ENCODE peak calls at places on chromosomes 6 and 20, in four cellular contexts. One of them, this sample, is unnamed.

GRCh38 chr20:33696448-33696847 is 10.3 kb upstream of the E2F1 start:
- DNase-seq in body of pancreas: no peak
- DNase-seq in CD8-positive, alpha-beta T cell: no peak
- DNase-seq in cardiac muscle cell: no peak
- DNase-seq in this sample: no peak

GRCh38 chr20:51044796-51045195 is 21.9 kb upstream of the KCNG1 start:
- DNase-seq in CD8-positive, alpha-beta T cell: no peak
- DNase-seq in cardiac muscle cell: no peak
- DNase-seq in body of pancreas: no peak
- DNase-seq in this sample: no peak

GRCh38 chr6:157265630-157266029 is 57.7 kb downstream of the TMEM242 start:
- DNase-seq in CD8-positive, alpha-beta T cell: no peak
- DNase-seq in cardiac muscle cell: no peak
- DNase-seq in body of pancreas: no peak
- DNase-seq in this sample: no peak

GRCh38 chr6:48560408-48560807 is 449.4 kb upstream of the PTCHD4 start:
- DNase-seq in cardiac muscle cell: no peak
- DNase-seq in body of pancreas: no peak
- DNase-seq in CD8-positive, alpha-beta T cell: no peak
- DNase-seq in this sample: no peak

GRCh38 chr20:62507323-62507722 is 31.5 kb upstream of the GATA5 start:
- DNase-seq in cardiac muscle cell: peak; percentile 51
- DNase-seq in CD8-positive, alpha-beta T cell: no peak
- DNase-seq in body of pancreas: no peak
- DNase-seq in this sample: no peak

GRCh38 chr6:1336246-1336843 is 24.4 kb downstream of the FOXQ1 start:
- DNase-seq in CD8-positive, alpha-beta T cell: no peak
- DNase-seq in body of pancreas: peak; percentile 64
- DNase-seq in cardiac muscle cell: no peak
- DNase-seq in this sample: no peak

GRCh38 chr6:164455835-164456234 is 853.6 kb downstream of the C6orf118 start:
- DNase-seq in cardiac muscle cell: no peak
- DNase-seq in body of pancreas: no peak
- DNase-seq in CD8-positive, alpha-beta T cell: no peak
- DNase-seq in this sample: peak; percentile 49

GRCh38 chr6:79250559-79250958 is 16.1 kb upstream of the HMGN3 start:
- DNase-seq in CD8-positive, alpha-beta T cell: no peak
- DNase-seq in cardiac muscle cell: no peak
- DNase-seq in body of pancreas: no peak
- DNase-seq in this sample: no peak

GRCh38 chr20:47432251-47433210 is 69.2 kb upstream of the NCOA3 start:
- DNase-seq in body of pancreas: no peak
- DNase-seq in cardiac muscle cell: no peak
- DNase-seq in CD8-positive, alpha-beta T cell: no peak
- DNase-seq in this sample: no peak

GRCh38 chr6:65461121-65461520 is 245.9 kb downstream of the EYS start:
- DNase-seq in CD8-positive, alpha-beta T cell: no peak
- DNase-seq in body of pancreas: no peak
- DNase-seq in cardiac muscle cell: peak; percentile 13
- DNase-seq in this sample: no peak

DNA sequence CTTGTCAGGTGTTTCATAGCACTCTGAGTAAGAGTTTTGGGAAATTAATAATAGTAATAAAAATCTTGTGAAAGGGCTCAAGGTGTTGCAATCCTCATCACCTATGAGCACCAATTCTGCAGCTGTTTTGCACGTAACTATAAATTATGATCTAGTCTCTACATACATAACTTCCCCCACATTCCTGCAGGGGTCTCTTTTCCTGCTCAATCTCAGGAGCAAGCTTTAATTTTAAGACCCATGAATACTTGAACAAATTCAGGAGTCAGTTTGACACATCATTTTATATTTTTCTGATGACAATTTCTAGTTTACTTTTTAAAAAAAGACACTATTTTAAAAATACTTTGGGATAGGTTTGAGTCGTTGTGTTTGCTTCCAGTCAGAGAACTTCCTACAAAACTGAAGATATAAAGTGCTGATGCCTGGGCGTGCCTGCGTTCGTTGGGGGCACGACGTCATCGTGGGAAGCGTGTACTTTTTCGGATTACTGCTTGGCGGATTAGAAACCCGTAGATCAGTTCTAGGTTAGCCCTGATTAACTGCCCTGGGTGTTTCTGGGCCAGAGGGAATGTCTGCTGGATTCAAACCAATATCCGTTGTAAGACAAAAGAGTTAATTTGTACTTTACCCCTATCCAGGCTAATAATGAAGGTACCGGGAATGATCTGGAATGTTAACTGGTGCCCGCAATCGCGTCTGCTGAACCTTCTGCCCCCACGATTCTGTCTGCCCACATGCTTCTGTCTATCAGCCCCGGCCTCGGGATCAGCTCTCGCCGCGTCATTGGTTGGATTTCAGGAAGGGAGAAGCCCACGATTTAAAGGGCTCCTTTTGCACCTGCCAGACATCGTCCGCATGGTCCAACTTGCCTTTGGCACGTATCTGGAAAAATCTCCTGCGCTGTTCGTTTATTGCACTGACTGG is 940 bp upstream of the E2F3 start:
- DNase-seq in body of pancreas: peak; percentile 31
- DNase-seq in CD8-positive, alpha-beta T cell: peak; percentile 13
- DNase-seq in cardiac muscle cell: peak; percentile 81
- DNase-seq in this sample: peak; percentile 30
- TF ChIP-seq CTCF in body of pancreas: peak; percentile 38
- TF ChIP-seq CTCF in CD8-positive, alpha-beta T cell: no peak
- TF ChIP-seq CTCF in cardiac muscle cell: peak; percentile 46
- TF ChIP-seq CTCF in this sample: no peak

DNA sequence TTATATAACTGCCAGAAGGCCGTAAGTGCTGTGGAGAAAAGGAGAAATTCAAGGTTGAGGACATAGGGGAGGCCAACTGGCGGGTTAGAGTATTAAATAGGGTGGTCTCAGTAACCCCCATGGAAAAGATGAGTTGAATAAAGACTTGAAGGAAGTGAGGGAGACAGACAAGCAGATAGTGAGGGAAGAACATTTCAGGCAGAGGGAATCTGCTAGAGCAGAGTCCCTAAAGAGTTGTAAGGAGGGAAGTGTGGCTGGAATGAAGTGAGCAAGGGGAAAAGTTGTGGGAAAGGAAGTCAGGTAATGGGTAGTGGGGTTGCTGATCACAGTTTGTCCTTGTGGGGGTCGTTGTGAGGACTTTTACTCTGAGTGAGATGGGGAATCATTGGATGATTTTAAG is 1.4 kb downstream of the KIFC1 start:
- DNase-seq in body of pancreas: no peak
- DNase-seq in cardiac muscle cell: no peak
- DNase-seq in CD8-positive, alpha-beta T cell: no peak
- DNase-seq in this sample: no peak
- H3K4me3 ChIP-seq in body of pancreas: no peak overlapping the region
- H3K4me3 ChIP-seq in cardiac muscle cell: peak overlapping the region; percentile 75
- H3K4me3 ChIP-seq in CD8-positive, alpha-beta T cell: no peak overlapping the region
- H3K4me3 ChIP-seq in this sample: no peak overlapping the region

DNA sequence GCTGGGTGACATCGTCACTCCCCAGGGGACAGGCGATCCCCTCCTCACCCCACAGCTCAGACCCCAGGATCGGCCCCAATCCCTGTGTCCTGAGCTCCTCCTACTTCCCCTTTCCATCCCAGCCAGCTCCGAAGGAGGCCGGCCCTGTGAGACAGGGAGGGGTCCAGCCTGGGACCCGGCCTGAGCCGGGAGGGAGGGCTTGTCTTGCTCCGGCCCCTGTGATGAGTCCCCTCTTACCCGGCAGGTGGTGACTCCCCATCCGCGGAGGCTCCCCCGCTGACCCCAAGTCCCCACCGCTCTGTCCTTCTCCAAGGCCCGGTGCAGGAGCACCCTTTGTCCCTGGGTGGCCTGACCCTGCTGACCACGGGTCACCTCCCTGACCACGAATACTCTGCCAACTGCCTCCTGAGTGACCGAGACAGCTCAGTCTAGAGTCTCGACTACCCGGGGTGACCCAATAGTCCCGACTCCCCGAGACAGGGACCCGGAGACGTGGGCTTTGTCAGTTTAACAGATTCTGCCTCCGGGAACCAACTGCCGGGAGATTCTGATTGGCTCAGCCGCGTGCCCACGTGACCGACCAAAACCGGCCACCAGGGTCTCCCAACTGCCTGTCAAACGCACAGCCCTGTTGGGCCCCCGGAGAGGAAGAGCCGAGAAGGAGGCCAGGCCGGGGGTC is 187.4 kb upstream of the PROKR2 start:
- DNase-seq in CD8-positive, alpha-beta T cell: no peak
- DNase-seq in cardiac muscle cell: no peak
- DNase-seq in body of pancreas: peak; percentile 63
- DNase-seq in this sample: peak; percentile 75
- TF ChIP-seq CTCF in CD8-positive, alpha-beta T cell: no peak
- TF ChIP-seq CTCF in cardiac muscle cell: no peak
- TF ChIP-seq CTCF in body of pancreas: peak; percentile 30
- TF ChIP-seq CTCF in this sample: peak; percentile 12

GRCh38 chr20:40691566-40692239 is 2.7 kb upstream of the MAFB start:
- DNase-seq in cardiac muscle cell: no peak
- DNase-seq in body of pancreas: no peak
- DNase-seq in CD8-positive, alpha-beta T cell: no peak
- DNase-seq in this sample: no peak

GRCh38 chr20:40689943-40690835 is 1.2 kb upstream of the MAFB start:
- DNase-seq in body of pancreas: peak; percentile 93
- DNase-seq in cardiac muscle cell: peak; percentile 93
- DNase-seq in CD8-positive, alpha-beta T cell: peak; percentile 18
- DNase-seq in this sample: peak; percentile 89

GRCh38 chr20:40694246-40694645 is 5.2 kb upstream of the MAFB start:
- DNase-seq in cardiac muscle cell: no peak
- DNase-seq in body of pancreas: no peak
- DNase-seq in CD8-positive, alpha-beta T cell: no peak
- DNase-seq in this sample: no peak

GRCh38 chr20:40690836-40691565 is 2.0 kb upstream of the MAFB start:
- DNase-seq in body of pancreas: no peak
- DNase-seq in CD8-positive, alpha-beta T cell: no peak
- DNase-seq in cardiac muscle cell: no peak
- DNase-seq in this sample: no peak

GRCh38 chr20:40692240-40693011 is 3.4 kb upstream of the MAFB start:
- DNase-seq in body of pancreas: no peak
- DNase-seq in CD8-positive, alpha-beta T cell: no peak
- DNase-seq in cardiac muscle cell: no peak
- DNase-seq in this sample: no peak
- H3K4me3 ChIP-seq in body of pancreas: no peak overlapping the region
- H3K4me3 ChIP-seq in CD8-positive, alpha-beta T cell: no peak overlapping the region
- H3K4me3 ChIP-seq in cardiac muscle cell: no peak overlapping the region
- H3K4me3 ChIP-seq in this sample: peak overlapping the region; percentile 11

DNA sequence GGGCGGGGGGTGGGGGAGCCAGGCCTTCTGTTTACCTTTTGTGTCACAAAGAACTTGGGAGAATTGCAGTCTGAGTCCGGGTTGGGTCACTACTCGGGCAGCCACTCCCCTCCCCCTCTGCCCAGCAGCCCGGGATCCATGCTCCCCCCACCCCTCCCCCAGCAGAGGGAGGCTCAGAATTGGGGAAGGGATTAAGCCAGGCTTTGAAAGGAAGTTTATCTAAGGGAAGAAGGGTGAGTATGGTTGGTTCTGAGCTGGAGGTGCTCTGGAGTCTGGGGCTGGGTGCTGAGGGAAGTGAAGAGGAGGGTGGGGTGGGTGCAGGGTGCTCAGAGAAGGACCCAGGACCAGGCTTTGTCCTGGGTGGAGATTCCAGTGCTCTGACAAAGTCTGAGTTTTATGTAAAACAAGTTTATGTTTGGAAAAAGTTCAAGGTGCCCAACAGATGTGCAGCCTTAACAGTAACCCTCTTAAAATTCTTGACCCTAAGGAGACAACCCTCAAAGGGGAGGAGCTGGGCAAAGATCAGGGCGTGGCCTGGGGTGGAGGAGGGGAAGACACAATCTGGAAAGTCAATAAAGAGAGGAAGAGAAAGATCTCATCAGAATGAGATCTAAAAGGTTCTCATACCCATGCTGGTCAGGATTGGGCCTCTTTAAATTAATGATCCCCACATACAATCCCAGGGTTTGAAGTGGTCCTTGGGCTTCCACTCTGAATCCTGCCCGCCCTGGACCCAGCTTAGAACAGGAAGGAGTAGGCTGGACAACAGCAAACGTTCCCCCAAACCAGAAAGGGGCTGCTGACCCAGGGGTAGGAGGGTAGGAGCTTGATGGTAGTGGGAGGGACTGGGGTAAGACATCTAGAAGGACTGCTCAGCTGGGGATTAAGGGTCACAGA is 32.8 kb downstream of the FOXP4 start:
- DNase-seq in body of pancreas: no peak
- DNase-seq in CD8-positive, alpha-beta T cell: no peak
- DNase-seq in cardiac muscle cell: peak; percentile 36
- DNase-seq in this sample: no peak
- TF ChIP-seq CTCF in body of pancreas: no peak
- TF ChIP-seq CTCF in CD8-positive, alpha-beta T cell: no peak
- TF ChIP-seq CTCF in cardiac muscle cell: no peak
- TF ChIP-seq CTCF in this sample: no peak

GRCh38 chr20:10169752-10170151 is 48.9 kb upstream of the SNAP25 start:
- DNase-seq in cardiac muscle cell: no peak
- DNase-seq in CD8-positive, alpha-beta T cell: no peak
- DNase-seq in body of pancreas: no peak
- DNase-seq in this sample: no peak

GRCh38 chr20:10172998-10173655 is 45.5 kb upstream of the SNAP25 start:
- DNase-seq in CD8-positive, alpha-beta T cell: no peak
- DNase-seq in cardiac muscle cell: no peak
- DNase-seq in body of pancreas: no peak
- DNase-seq in this sample: no peak

GRCh38 chr20:10167594-10167993 is 51.0 kb upstream of the SNAP25 start:
- DNase-seq in cardiac muscle cell: no peak
- DNase-seq in body of pancreas: no peak
- DNase-seq in CD8-positive, alpha-beta T cell: no peak
- DNase-seq in this sample: no peak

GRCh38 chr20:10170261-10170660 is 48.4 kb upstream of the SNAP25 start:
- DNase-seq in cardiac muscle cell: no peak
- DNase-seq in CD8-positive, alpha-beta T cell: no peak
- DNase-seq in body of pancreas: no peak
- DNase-seq in this sample: no peak

DNA sequence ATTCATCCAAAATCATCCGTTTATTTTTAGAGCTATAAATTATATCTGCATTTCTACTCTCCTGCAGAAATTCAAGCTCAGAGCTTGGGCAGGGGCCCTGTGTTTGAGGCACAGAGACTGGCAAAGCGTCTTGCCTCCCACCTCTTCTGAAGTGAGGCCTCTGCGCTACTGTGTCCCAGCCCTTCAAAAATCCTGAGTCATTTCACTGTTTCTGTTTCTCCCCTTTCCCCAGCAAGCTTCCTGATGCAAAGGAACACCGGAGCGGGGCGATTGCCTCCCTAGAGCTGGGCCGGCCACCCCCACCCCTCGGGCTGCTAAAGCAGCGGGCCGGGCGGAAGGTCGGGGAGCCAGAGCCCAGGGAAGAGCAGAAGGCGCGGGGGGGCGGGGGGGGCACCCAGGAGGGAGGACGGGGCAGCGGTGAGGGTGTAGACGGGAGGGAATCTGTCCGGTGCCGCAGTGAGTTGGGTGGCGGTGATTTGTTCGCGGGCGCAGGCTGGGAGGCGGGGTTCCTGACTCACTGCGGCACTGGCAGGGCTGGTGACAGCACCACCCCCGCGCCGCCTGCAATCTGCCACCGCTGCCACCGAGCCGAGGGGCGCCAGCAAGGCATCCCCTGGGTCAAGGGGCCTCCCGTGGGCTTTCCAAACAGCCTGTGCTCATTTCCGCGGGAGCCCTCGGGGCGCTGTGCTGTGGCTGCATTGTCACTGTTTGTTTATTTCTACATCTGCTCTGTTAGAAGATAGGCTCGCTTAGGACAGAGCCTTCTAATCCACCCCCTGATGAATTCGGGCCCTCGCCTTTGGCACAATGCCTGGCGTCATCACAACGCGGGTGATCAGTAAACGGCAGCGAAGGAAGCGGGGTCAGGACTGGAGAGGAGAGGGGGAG is 46.5 kb upstream of the SNAP25 start:
- DNase-seq in body of pancreas: peak; percentile 46
- DNase-seq in CD8-positive, alpha-beta T cell: no peak
- DNase-seq in cardiac muscle cell: peak; percentile 45
- DNase-seq in this sample: peak; percentile 33
- H3K4me3 ChIP-seq in body of pancreas: no peak overlapping the region
- H3K4me3 ChIP-seq in CD8-positive, alpha-beta T cell: no peak overlapping the region
- H3K4me3 ChIP-seq in cardiac muscle cell: peak overlapping the region; percentile 17
- H3K4me3 ChIP-seq in this sample: peak overlapping the region; percentile 37

This sample was measured in heart left ventricle.